ENCODE peak calls at places on chromosomes 12 and 14, in seven cellular contexts. Q is mesendoderm, A is neural progenitor cell, J is tibial artery, F is caudate nucleus, I is OCI-LY7, S is endodermal cell. D is an unnamed sample.

GRCh38 chr12:109881752-109882151 is 1.4 kb upstream of the GLTP start:
- DNase-seq in J (no peak), A (no peak), F (no peak), I (no peak), S (peak; percentile 80), Q (peak; percentile 21), D (no peak)

GRCh38 chr12:115507951-115508722 is 769.4 kb downstream of the MED13L start:
- DNase-seq in J (no peak), Q (peak; percentile 98), F (peak; percentile 8), I (no peak), A (peak; percentile 95), S (peak; percentile 98), D (no peak)

GRCh38 chr12:64652346-64652745 is 42.1 kb downstream of the RASSF3 start:
- DNase-seq in F (no peak), S (no peak), J (no peak), Q (no peak), I (peak; percentile 18), A (no peak), D (no peak)

GRCh38 chr12:82873309-82873708 is 186.6 kb downstream of the TMTC2 start:
- DNase-seq in Q (no peak), A (no peak), F (no peak), S (no peak), J (no peak), I (no peak), D (no peak)

GRCh38 chr14:88856786-88857366 is 32.4 kb downstream of the TTC8 start:
- DNase-seq in I (no peak), F (no peak), S (no peak), Q (no peak), J (no peak), A (no peak), D (no peak)

GRCh38 chr12:96015672-96016071 is 19.5 kb upstream of the HAL start:
- DNase-seq in J (no peak), F (no peak), I (no peak), S (peak; percentile 85), Q (peak; percentile 59), A (peak; percentile 36), D (no peak)

GRCh38 chr12:81468206-81468605 is 290.9 kb downstream of the PPFIA2 start:
- DNase-seq in I (no peak), J (no peak), Q (no peak), S (no peak), A (no peak), F (peak; percentile 10), D (no peak)

GRCh38 chr12:2451025-2451424 is 343.7 kb upstream of the FKBP4 start:
- DNase-seq in A (no peak), Q (no peak), S (no peak), J (no peak), I (no peak), F (no peak), D (no peak)

GRCh38 chr12:79420146-79420618 is 270.6 kb downstream of the PAWR start:
- DNase-seq in S (peak; percentile 66), F (no peak), Q (peak; percentile 86), J (no peak), I (peak; percentile 14), A (peak; percentile 47), D (no peak)

GRCh38 chr14:32601908-32602307 is 272.8 kb downstream of the AKAP6 start:
- DNase-seq in F (no peak), S (no peak), Q (no peak), A (no peak), I (no peak), J (no peak), D (no peak)

GRCh38 chr14:67738740-67739504 is 37.2 kb downstream of the RDH12 start:
- DNase-seq in J (peak; percentile 89), A (no peak), Q (peak; percentile 3), F (peak; percentile 10), I (no peak), S (no peak), D (peak; percentile 48)

GRCh38 chr14:106318700-106319099 is 792.3 kb downstream of the TMEM121 start:
- DNase-seq in S (no peak), F (no peak), Q (no peak), I (peak; percentile 49), A (no peak), J (no peak), D (no peak)

GRCh38 chr14:54653764-54654469 is 87.0 kb downstream of the SAMD4A start:
- DNase-seq in Q (peak; percentile 67), I (no peak), A (peak; percentile 42), J (peak; percentile 74), S (no peak), F (no peak), D (no peak)

GRCh38 chr12:65937181-65937641 is 112.9 kb downstream of the HMGA2 start:
- DNase-seq in J (no peak), S (no peak), A (no peak), Q (no peak), F (no peak), I (no peak), D (no peak)

GRCh38 chr12:41018010-41018409 is 170.1 kb upstream of the PDZRN4 start:
- DNase-seq in F (no peak), Q (no peak), I (no peak), A (no peak), J (no peak), S (no peak), D (no peak)

GRCh38 chr12:41014643-41015020 is 173.5 kb upstream of the PDZRN4 start:
- DNase-seq in S (no peak), J (no peak), F (no peak), A (no peak), I (no peak), Q (no peak), D (peak; percentile 61)

GRCh38 chr12:41019461-41019860 is 168.7 kb upstream of the PDZRN4 start:
- DNase-seq in S (no peak), A (no peak), Q (no peak), J (no peak), F (no peak), I (no peak), D (no peak)

GRCh38 chr12:41011939-41012338 is 176.2 kb upstream of the PDZRN4 start:
- DNase-seq in Q (peak; percentile 25), F (no peak), J (no peak), I (no peak), S (peak; percentile 53), A (no peak), D (no peak)

DNA sequence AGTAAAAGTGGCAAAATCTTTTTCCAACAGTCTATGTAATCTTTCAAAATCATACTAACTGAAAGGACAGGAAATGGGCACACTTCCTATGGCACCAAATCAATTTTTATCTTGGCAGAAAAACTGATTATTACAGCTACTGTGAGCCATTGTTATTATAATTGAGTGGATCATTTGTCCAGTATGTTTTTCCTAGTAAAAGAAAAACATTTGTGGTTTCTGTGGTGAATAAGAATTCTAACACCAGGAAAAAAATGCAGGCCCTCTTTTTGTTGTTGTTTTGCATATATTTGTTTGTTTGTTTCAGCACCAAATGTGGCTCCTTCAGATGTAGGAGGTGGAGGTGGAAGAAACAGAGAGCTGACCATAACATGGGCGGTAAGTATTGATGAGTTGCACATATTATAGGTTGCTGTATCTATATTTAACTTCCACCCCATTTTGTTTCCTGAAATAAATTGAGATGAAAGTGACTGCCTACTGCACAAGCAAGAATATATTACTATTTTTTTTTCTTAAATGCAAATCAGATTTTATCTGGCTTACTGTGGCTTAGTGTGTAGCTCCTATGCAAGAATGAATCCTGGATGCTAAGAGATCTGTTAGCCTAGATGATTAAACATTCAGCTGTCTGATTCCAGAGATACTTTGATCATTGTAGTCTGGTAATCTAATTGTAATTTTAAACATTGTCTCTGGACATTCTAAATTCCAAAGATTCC is 174.0 kb upstream of the PDZRN4 start:
- DNase-seq in A (no peak), J (no peak), F (no peak), S (no peak), I (no peak), Q (no peak), D (no peak)
- H3K27ac ChIP-seq in A (no peak overlapping the region), J (no peak overlapping the region), F (no peak overlapping the region), S (no peak overlapping the region), I (no peak overlapping the region), Q (no peak overlapping the region), D (peak overlapping the region; percentile 23)

DNA sequence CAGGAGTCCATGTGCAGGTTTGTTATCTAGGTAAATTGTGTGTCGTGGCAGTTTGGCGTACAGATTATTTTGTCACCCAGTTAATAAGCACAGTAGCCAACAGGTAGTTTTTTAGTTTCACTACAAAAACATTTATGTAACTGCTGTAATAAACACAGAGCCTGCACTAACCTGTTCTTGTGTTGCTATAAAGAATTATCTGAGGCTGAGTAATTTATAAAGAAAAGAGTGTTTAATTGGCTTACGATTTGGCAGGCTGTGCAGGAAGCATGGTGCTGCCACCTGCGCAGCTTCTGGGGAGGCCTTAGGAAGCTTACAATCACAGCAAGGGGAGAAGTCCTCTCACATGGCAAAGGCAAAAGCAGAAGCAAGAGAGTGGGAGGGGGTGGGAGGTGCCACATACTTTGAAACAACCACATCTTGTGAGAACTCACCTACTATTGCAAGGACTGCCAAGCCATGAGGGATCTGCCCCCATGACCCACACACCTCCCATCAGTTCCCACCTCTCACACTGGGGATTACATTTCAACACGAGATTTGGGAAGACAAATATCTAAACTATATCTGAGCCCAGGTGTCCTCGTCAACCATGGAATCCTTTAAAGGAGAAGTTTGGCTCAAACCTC is 266.4 kb upstream of the GRIP1 start:
- DNase-seq in J (no peak), F (no peak), I (no peak), S (no peak), Q (peak; percentile 47), A (no peak), D (peak; percentile 39)
- H3K27ac ChIP-seq in J (no peak overlapping the region), F (no peak overlapping the region), I (no peak overlapping the region), S (no peak overlapping the region), Q (no peak overlapping the region), A (no peak overlapping the region), D (no peak overlapping the region)

GRCh38 chr12:10974965-10975364 is 11.7 kb downstream of the TAS2R50 start:
- DNase-seq in F (no peak), I (no peak), J (no peak), A (no peak), Q (no peak), S (no peak), D (no peak)
- H3K27ac ChIP-seq in F (no peak overlapping the region), I (no peak overlapping the region), J (no peak overlapping the region), A (peak overlapping the region; percentile 73), Q (no peak overlapping the region), S (no peak overlapping the region), D (no peak overlapping the region)

DNA sequence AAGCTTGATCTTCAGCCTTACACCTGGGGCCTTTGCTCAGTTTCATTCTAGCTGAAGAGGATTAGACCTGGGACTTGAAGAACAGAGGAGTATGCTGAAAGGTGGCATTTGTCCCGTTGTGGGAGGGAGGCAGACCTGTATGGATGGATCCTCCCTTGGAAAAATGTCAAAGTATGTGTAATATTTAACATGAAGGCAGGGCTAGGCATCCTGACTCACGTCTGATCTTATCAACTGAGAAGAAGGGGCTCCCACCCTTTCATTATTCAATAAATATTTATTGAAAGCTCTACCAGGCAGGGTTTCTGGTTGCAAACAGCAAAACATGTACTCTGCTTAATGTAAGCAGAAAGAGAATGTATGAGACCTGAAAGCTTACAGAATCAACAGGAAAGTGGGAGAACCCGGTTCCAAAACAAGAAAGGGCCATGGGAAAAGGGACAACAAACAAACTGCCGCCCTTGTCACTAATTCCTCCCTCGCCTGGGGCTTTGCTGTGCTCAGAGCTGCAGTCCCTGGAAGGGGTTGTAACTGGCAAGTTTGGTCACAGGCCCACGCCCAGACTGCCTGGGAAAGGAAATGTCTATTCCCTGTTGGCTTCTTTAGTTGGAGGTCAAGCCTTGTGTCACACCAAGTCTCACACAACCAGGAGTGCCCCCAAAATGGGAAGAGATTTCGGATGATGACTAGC is 37.1 kb downstream of the RAB35 start:
- DNase-seq in F (no peak), S (no peak), J (peak; percentile 25), A (no peak), I (no peak), Q (no peak), D (peak; percentile 58)
- H3K27ac ChIP-seq in F (no peak overlapping the region), S (no peak overlapping the region), J (no peak overlapping the region), A (no peak overlapping the region), I (no peak overlapping the region), Q (no peak overlapping the region), D (peak overlapping the region; percentile 74)

D was measured in epithelial cell of prostate.